ENCODE peak calls at places on chromosomes 16 and 17, in four cellular contexts. P is NAMALWA; N is GM13976; O is stimulated activated CD8-positive, alpha-beta memory T cell treated with anti-CD3 and anti-CD28 coated beads, Interleukin-12 subunit alpha, Interleukin-12 subunit beta, amount 100 ng/mL, for 4 hours. V is an unnamed sample.

GRCh38 chr17:38693700-38694329 is 11.3 kb upstream of the MLLT6 start:
- DNase-seq in P (no peak), N (no peak), O (no peak), V (no peak)

GRCh38 chr16:27867122-27868110 is 196.1 kb downstream of the GSG1L start:
- DNase-seq in O (no peak), P (peak; percentile 77), N (peak; percentile 85), V (peak; percentile 56)

GRCh38 chr16:85123891-85124635 is 11.8 kb upstream of the CIBAR2 start:
- DNase-seq in N (no peak), O (no peak), P (no peak), V (no peak)

GRCh38 chr17:61806081-61806828 is 57.1 kb downstream of the BRIP1 start:
- DNase-seq in O (no peak), N (no peak), P (no peak), V (no peak)

GRCh38 chr17:69743091-69743490 is 328.6 kb downstream of the MAP2K6 start:
- DNase-seq in N (no peak), P (no peak), O (no peak), V (no peak)

GRCh38 chr17:29615492-29616299 is 7.0 kb downstream of the CORO6 start:
- DNase-seq in O (peak; percentile 74), P (peak; percentile 86), N (peak; percentile 94), V (peak; percentile 85)

GRCh38 chr17:38885728-38886642 is 16.1 kb downstream of the LASP1 start:
- DNase-seq in O (no peak), P (no peak), N (no peak), V (no peak)

GRCh38 chr16:26019406-26019805 is 327.6 kb downstream of the HS3ST4 start:
- DNase-seq in N (no peak), O (no peak), P (no peak), V (no peak)

GRCh38 chr17:28937044-28937729 is 14.1 kb downstream of the PHF12 start:
- DNase-seq in O (no peak), N (no peak), P (no peak), V (no peak)

GRCh38 chr17:74289688-74290087 is 15.7 kb downstream of the DNAI2 start:
- DNase-seq in O (no peak), N (no peak), P (no peak), V (no peak)

GRCh38 chr16:84223456-84223855 is 16.4 kb downstream of the KCNG4 start:
- DNase-seq in O (no peak), P (no peak), N (no peak), V (no peak)

GRCh38 chr16:84637709-84638108 is 10.6 kb upstream of the KLHL36 start:
- DNase-seq in N (no peak), P (no peak), O (no peak), V (no peak)

GRCh38 chr17:75688209-75688771 is 21.2 kb downstream of the SAP30BP start:
- DNase-seq in P (no peak), N (no peak), O (no peak), V (peak; percentile 50)

GRCh38 chr16:46996391-46996790 is 22.9 kb upstream of the DNAJA2 start:
- DNase-seq in N (peak; percentile 78), O (no peak), P (no peak), V (no peak)